ENCODE peak calls at places on chromosome 3, in seven cellular contexts. One of them, this sample, is unnamed.

GRCh38 chr3:148971819-148972218 is 19.5 kb upstream of the GYG1 start:
- DNase-seq in IMR-90: peak; percentile 69
- DNase-seq in NCI-H1417: no peak
- DNase-seq in T-cell: no peak
- DNase-seq in T-helper 17 cell: no peak
- DNase-seq in Right ventricle myocardium inferior: no peak
- DNase-seq in ACHN: no peak
- DNase-seq in this sample: no peak

GRCh38 chr3:127612966-127613365 is 14.8 kb downstream of the MCM2 start:
- DNase-seq in NCI-H1417: no peak
- DNase-seq in IMR-90: no peak
- DNase-seq in T-helper 17 cell: no peak
- DNase-seq in T-cell: no peak
- DNase-seq in Right ventricle myocardium inferior: no peak
- DNase-seq in ACHN: no peak
- DNase-seq in this sample: no peak

GRCh38 chr3:175222356-175222755 is 363.2 kb downstream of the NAALADL2 start:
- DNase-seq in IMR-90: no peak
- DNase-seq in ACHN: no peak
- DNase-seq in NCI-H1417: no peak
- DNase-seq in Right ventricle myocardium inferior: no peak
- DNase-seq in T-cell: no peak
- DNase-seq in T-helper 17 cell: no peak
- DNase-seq in this sample: no peak

GRCh38 chr3:37992271-37993066 is 1.9 kb downstream of the VILL start:
- DNase-seq in ACHN: no peak
- DNase-seq in NCI-H1417: no peak
- DNase-seq in IMR-90: no peak
- DNase-seq in T-cell: no peak
- DNase-seq in Right ventricle myocardium inferior: no peak
- DNase-seq in T-helper 17 cell: no peak
- DNase-seq in this sample: no peak

GRCh38 chr3:50222169-50222528 is 13.9 kb upstream of the GNAI2 start:
- DNase-seq in T-helper 17 cell: no peak
- DNase-seq in IMR-90: no peak
- DNase-seq in T-cell: no peak
- DNase-seq in NCI-H1417: no peak
- DNase-seq in Right ventricle myocardium inferior: no peak
- DNase-seq in ACHN: no peak
- DNase-seq in this sample: no peak

GRCh38 chr3:77190281-77190841 is 150.5 kb downstream of the ROBO2 start:
- DNase-seq in Right ventricle myocardium inferior: no peak
- DNase-seq in T-helper 17 cell: no peak
- DNase-seq in ACHN: no peak
- DNase-seq in T-cell: no peak
- DNase-seq in NCI-H1417: no peak
- DNase-seq in IMR-90: no peak
- DNase-seq in this sample: peak; percentile 12

GRCh38 chr3:185934726-185935464 is 2.9 kb downstream of the TRA2B start:
- DNase-seq in Right ventricle myocardium inferior: no peak
- DNase-seq in ACHN: no peak
- DNase-seq in T-helper 17 cell: no peak
- DNase-seq in IMR-90: peak; percentile 55
- DNase-seq in NCI-H1417: no peak
- DNase-seq in T-cell: no peak
- DNase-seq in this sample: no peak

GRCh38 chr3:171458056-171458856 is 1.9 kb downstream of the TNIK start:
- DNase-seq in Right ventricle myocardium inferior: no peak
- DNase-seq in T-helper 17 cell: peak; percentile 44
- DNase-seq in T-cell: peak; percentile 49
- DNase-seq in ACHN: peak; percentile 40
- DNase-seq in NCI-H1417: no peak
- DNase-seq in IMR-90: no peak
- DNase-seq in this sample: peak; percentile 29

GRCh38 chr3:93931597-93932229 is 42.0 kb downstream of the PROS1 start:
- DNase-seq in T-helper 17 cell: no peak
- DNase-seq in T-cell: no peak
- DNase-seq in Right ventricle myocardium inferior: no peak
- DNase-seq in NCI-H1417: no peak
- DNase-seq in IMR-90: no peak
- DNase-seq in ACHN: no peak
- DNase-seq in this sample: no peak

GRCh38 chr3:62128028-62128427 is 245.3 kb downstream of the FEZF2 start:
- DNase-seq in ACHN: no peak
- DNase-seq in IMR-90: no peak
- DNase-seq in Right ventricle myocardium inferior: no peak
- DNase-seq in T-helper 17 cell: no peak
- DNase-seq in T-cell: no peak
- DNase-seq in NCI-H1417: no peak
- DNase-seq in this sample: no peak

GRCh38 chr3:126527455-126528211 is 3.7 kb downstream of the CHST13 start:
- DNase-seq in T-helper 17 cell: no peak
- DNase-seq in NCI-H1417: no peak
- DNase-seq in T-cell: no peak
- DNase-seq in IMR-90: no peak
- DNase-seq in ACHN: no peak
- DNase-seq in Right ventricle myocardium inferior: no peak
- DNase-seq in this sample: no peak

GRCh38 chr3:71512000-71512399 is 71.5 kb downstream of the FOXP1 start:
- DNase-seq in IMR-90: no peak
- DNase-seq in Right ventricle myocardium inferior: no peak
- DNase-seq in NCI-H1417: no peak
- DNase-seq in T-cell: peak; percentile 43
- DNase-seq in ACHN: no peak
- DNase-seq in T-helper 17 cell: peak; percentile 21
- DNase-seq in this sample: no peak

GRCh38 chr3:106758459-106758858 is 618.8 kb upstream of the CCDC54 start:
- DNase-seq in T-helper 17 cell: no peak
- DNase-seq in ACHN: no peak
- DNase-seq in NCI-H1417: no peak
- DNase-seq in T-cell: no peak
- DNase-seq in Right ventricle myocardium inferior: no peak
- DNase-seq in IMR-90: no peak
- DNase-seq in this sample: no peak

GRCh38 chr3:139124197-139124596 is 79.5 kb upstream of the PRR23C start:
- DNase-seq in T-helper 17 cell: no peak
- DNase-seq in IMR-90: no peak
- DNase-seq in T-cell: no peak
- DNase-seq in NCI-H1417: no peak
- DNase-seq in ACHN: no peak
- DNase-seq in Right ventricle myocardium inferior: no peak
- DNase-seq in this sample: no peak

GRCh38 chr3:153138267-153139210 is 23.5 kb upstream of the RAP2B start:
- DNase-seq in ACHN: peak; percentile 83
- DNase-seq in NCI-H1417: no peak
- DNase-seq in Right ventricle myocardium inferior: peak; percentile 66
- DNase-seq in T-helper 17 cell: no peak
- DNase-seq in IMR-90: peak; percentile 96
- DNase-seq in T-cell: no peak
- DNase-seq in this sample: peak; percentile 96

GRCh38 chr3:139935071-139935865 is at the start of gene CLSTN2:
- DNase-seq in IMR-90: no peak
- DNase-seq in ACHN: peak; percentile 57
- DNase-seq in T-helper 17 cell: no peak
- DNase-seq in Right ventricle myocardium inferior: peak; percentile 91
- DNase-seq in NCI-H1417: peak; percentile 87
- DNase-seq in T-cell: no peak
- DNase-seq in this sample: peak; percentile 55